ENCODE peak calls at places on chromosomes 5 and 9, in five cellular contexts. S is PC-3, A is Peyer's patch, I is upper lobe of right lung, Z is aorta. H is an unnamed sample.
A peak's percentile ranks its signal among the peaks of the same experiment; 100 is the strongest.

GRCh38 chr9:114662081-114662989 is 4.7 kb upstream of the TEX53 start:
- DNase-seq in A (peak; percentile 33), I (no peak), Z (no peak), S (peak; percentile 68), H (peak; percentile 35)

GRCh38 chr9:114303977-114304376 is 18.9 kb upstream of the ORM1 start:
- DNase-seq in S (no peak), I (peak; percentile 22), Z (no peak), A (no peak), H (no peak)

GRCh38 chr5:168215646-168216045 is 75.8 kb upstream of the WWC1 start:
- DNase-seq in Z (no peak), A (no peak), I (no peak), S (no peak), H (no peak)

GRCh38 chr5:140346348-140347221 is at the start of gene HBEGF:
- DNase-seq in Z (peak; percentile 87), I (peak; percentile 94), A (peak; percentile 59), S (peak; percentile 94), H (peak; percentile 64)

GRCh38 chr9:99809586-99810357 is 11.9 kb upstream of the NR4A3 start:
- DNase-seq in I (no peak), S (peak; percentile 6), A (no peak), Z (no peak), H (no peak)

GRCh38 chr9:100295240-100295639 is 57.5 kb downstream of the TEX10 start:
- DNase-seq in I (no peak), A (no peak), S (no peak), Z (no peak), H (no peak)

GRCh38 chr9:37471942-37472679 is 6.9 kb upstream of the ZBTB5 start:
- DNase-seq in A (no peak), Z (no peak), I (no peak), S (peak; percentile 96), H (peak; percentile 77)

GRCh38 chr5:151047814-151048425 is 27.5 kb downstream of the GPX3 start:
- DNase-seq in Z (no peak), A (no peak), S (peak; percentile 22), I (no peak), H (no peak)

GRCh38 chr9:135181336-135181735 is 93.9 kb downstream of the OLFM1 start:
- DNase-seq in I (no peak), S (no peak), A (no peak), Z (no peak), H (no peak)

GRCh38 chr5:73733219-73733618 is 107.2 kb downstream of the ARHGEF28 start:
- DNase-seq in Z (no peak), S (no peak), I (no peak), A (no peak), H (peak; percentile 16)

GRCh38 chr9:69758001-69758730 is 1.6 kb downstream of the PTAR1 start:
- DNase-seq in A (no peak), I (no peak), Z (no peak), S (no peak), H (no peak)

GRCh38 chr9:124698265-124698664 is 72.8 kb downstream of the NR6A1 start:
- DNase-seq in Z (no peak), A (no peak), I (no peak), S (no peak), H (peak; percentile 75)

GRCh38 chr5:52802272-52803011 is 14.7 kb downstream of the ITGA1 start:
- DNase-seq in S (no peak), A (no peak), I (no peak), Z (no peak), H (no peak)
- H3K27ac ChIP-seq in S (peak overlapping the region; percentile 99), A (no peak overlapping the region), I (peak overlapping the region; percentile 88), Z (no peak overlapping the region), H (peak overlapping the region; percentile 98)

DNA sequence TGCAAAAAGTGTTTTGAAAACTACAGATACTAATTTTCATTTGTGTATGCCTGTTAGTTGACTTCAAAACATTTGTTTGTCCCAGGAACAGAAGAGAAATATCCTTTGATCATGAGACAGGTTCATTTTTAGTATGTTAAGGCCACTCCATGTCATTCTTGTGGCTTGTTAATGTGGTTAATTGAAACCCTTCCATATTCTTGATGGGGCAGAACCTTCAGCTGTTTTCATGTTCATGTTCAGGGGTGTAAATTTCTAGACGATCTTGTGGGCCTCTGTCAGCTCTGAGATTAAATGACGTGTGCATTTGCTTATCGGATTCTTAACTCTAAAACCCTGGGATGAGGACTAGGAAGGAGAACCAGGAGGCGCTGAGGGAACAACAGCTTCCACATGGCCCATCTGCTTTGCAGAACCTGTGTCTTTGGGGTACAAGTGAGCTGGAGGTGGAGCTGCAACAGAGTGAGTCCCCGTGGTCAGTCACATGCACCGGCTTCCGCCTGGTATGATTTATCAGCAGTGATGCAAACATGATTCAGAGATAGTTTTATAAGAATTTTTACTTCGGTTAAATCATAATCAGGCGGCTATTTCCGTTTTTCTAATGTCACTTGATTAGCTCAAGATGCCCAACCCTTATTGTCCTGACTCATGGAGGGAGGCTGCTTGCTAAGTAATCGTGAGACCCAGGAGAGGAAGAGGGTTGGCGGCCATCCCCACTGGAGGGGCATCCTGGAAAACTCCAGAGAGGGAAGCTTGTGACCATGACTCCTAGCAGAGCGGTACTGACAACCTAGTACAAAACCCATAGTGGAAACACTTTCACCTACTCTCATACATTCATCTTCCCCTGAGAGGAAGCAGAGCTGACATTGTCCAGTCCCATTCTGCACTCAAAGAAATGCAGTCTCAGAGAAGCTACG is 138.4 kb downstream of the C9orf152 start:
- DNase-seq in Z (peak; percentile 72), A (no peak), I (peak; percentile 69), S (peak; percentile 84), H (peak; percentile 90)
- H3K27ac ChIP-seq in Z (no peak overlapping the region), A (peak overlapping the region; percentile 8), I (peak overlapping the region; percentile 27), S (peak overlapping the region; percentile 85), H (peak overlapping the region; percentile 93)

GRCh38 chr5:69313428-69313827 is 19.2 kb downstream of the CCDC125 start:
- DNase-seq in I (no peak), A (no peak), S (no peak), Z (no peak), H (no peak)

GRCh38 chr5:69312459-69313160 is 20.0 kb downstream of the CCDC125 start:
- DNase-seq in A (no peak), S (no peak), I (no peak), Z (no peak), H (no peak)

GRCh38 chr5:69315972-69316371 is 16.6 kb downstream of the CCDC125 start:
- DNase-seq in I (no peak), S (no peak), Z (no peak), A (no peak), H (no peak)
- H3K27ac ChIP-seq in I (no peak overlapping the region), S (no peak overlapping the region), Z (peak overlapping the region; percentile 33), A (no peak overlapping the region), H (no peak overlapping the region)

GRCh38 chr9:127918201-127919107 is 1.6 kb upstream of the ST6GALNAC4 start:
- DNase-seq in S (peak; percentile 15), I (no peak), Z (peak; percentile 71), A (no peak), H (no peak)
- H3K27ac ChIP-seq in S (peak overlapping the region; percentile 95), I (peak overlapping the region; percentile 47), Z (no peak overlapping the region), A (peak overlapping the region; percentile 74), H (peak overlapping the region; percentile 11)

GRCh38 chr5:116862632-116863455 is 288.2 kb upstream of the SEMA6A start:
- DNase-seq in S (no peak), Z (no peak), I (no peak), A (no peak), H (no peak)
- H3K27ac ChIP-seq in S (no peak overlapping the region), Z (no peak overlapping the region), I (no peak overlapping the region), A (no peak overlapping the region), H (no peak overlapping the region)

GRCh38 chr9:88949425-88949824 is 41.8 kb upstream of the S1PR3 start:
- DNase-seq in S (no peak), I (no peak), Z (no peak), A (no peak), H (peak; percentile 64)
- H3K27ac ChIP-seq in S (no peak overlapping the region), I (no peak overlapping the region), Z (no peak overlapping the region), A (no peak overlapping the region), H (peak overlapping the region; percentile 4)

GRCh38 chr9:77876091-77876490 is 155.5 kb downstream of the GNAQ start:
- DNase-seq in A (no peak), I (no peak), Z (no peak), S (no peak), H (no peak)
- H3K27ac ChIP-seq in A (no peak overlapping the region), I (no peak overlapping the region), Z (no peak overlapping the region), S (no peak overlapping the region), H (no peak overlapping the region)

GRCh38 chr9:137665697-137666504 is 47.1 kb downstream of the EHMT1 start:
- DNase-seq in I (peak; percentile 58), S (no peak), A (no peak), Z (no peak), H (peak; percentile 32)

GRCh38 chr9:137666505-137666809 is 47.7 kb downstream of the EHMT1 start:
- DNase-seq in A (no peak), Z (no peak), S (no peak), I (peak; percentile 59), H (no peak)

GRCh38 chr9:137665226-137665625 is 46.4 kb downstream of the EHMT1 start:
- DNase-seq in S (no peak), I (peak; percentile 30), Z (no peak), A (no peak), H (no peak)

GRCh38 chr9:137668203-137668602 is 49.4 kb downstream of the EHMT1 start:
- DNase-seq in Z (no peak), A (no peak), I (no peak), S (no peak), H (no peak)

DNA sequence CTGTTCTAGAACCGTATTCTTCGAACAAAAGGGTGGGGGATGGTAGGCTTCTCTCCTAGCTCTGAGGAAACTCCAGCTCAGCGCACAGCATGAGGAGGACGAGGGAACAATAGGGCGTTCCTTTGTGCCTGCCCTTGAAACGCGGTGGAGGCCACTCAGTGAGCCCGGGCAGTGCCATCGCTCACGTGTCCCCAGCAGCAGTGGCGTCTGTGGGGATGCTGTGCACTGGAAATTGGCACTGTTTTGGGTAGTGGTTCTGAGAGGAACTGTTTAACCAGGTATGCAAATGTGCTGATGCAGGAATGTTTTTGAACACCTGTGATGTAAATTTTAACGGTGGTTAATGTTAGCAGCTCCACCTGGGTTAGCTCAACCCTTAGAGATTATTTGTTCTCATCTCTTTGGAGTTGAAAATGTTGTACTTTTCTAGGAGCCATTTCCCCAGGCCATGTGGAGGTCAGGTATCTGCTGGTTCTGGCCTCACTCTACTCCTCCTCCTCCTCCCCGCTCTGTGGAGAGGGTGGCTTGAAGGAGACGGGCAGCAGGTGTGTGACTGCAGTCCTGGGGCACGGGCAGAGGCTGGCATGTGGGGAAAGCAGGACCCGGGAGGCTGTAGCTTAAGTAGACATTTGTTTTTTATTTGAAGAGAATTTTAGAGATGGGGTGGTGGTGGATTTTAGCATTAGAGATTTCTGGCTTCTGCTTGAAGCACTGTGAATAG is 48.3 kb downstream of the EHMT1 start:
- DNase-seq in Z (no peak), S (no peak), I (peak; percentile 48), A (peak; percentile 41), H (no peak)
- H3K27ac ChIP-seq in Z (no peak overlapping the region), S (no peak overlapping the region), I (no peak overlapping the region), A (no peak overlapping the region), H (no peak overlapping the region)

DNA sequence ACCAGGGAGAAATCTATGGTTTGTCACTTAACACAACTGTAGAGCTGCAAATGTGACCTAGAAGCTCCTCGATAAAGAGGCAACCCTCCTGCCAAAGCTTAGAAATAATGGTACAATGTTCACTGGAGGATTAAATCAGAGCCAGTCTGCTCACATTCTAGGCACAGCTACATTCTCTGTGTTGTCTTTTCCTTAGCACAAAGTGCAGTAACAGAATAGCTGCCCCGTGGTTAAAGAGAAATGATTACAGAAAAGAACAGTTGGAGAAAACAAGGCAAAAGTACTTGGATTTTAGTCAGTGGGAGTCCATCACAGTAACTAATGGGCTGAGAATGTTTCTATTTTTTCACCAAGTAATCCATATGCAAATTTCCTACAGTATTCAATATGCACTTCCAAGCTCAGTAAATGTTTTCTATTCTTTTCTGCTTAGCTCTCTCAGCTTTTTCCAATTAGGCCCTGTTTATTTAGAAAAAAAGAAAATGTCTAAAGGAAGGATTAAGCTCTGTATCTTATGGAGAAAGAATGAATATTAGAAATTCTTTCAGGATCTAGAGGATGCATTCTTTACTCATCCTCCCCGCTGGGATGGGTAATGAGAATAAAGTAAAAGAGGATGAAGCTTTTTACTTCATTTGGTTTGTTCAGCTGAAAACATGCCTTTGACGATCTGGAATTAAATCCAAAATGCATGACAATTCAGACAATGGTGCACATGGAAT is 345.5 kb downstream of the GLIS3 start:
- DNase-seq in I (no peak), Z (no peak), S (no peak), A (no peak), H (no peak)
- H3K27ac ChIP-seq in I (no peak overlapping the region), Z (no peak overlapping the region), S (no peak overlapping the region), A (no peak overlapping the region), H (peak overlapping the region; percentile 20)